ENCODE peak calls at places on chromosomes 2 and 18, in seven cellular contexts. L is tibial artery, E is GM23248, A is PC-9, T is A549, M is ascending aorta, J is fibroblast of lung. K is an unnamed sample.

GRCh38 chr2:229922449-229923386 is at the start of gene FBXO36:
- DNase-seq in L (no peak), J (peak; percentile 64), E (peak; percentile 94), T (peak; percentile 37), M (peak; percentile 92), A (no peak), K (peak; percentile 75)

GRCh38 chr2:213411582-213412289 is 127.5 kb downstream of the SPAG16 start:
- DNase-seq in E (no peak), L (no peak), T (no peak), A (peak; percentile 3), J (no peak), M (no peak), K (no peak)

GRCh38 chr2:43041167-43041566 is 185.2 kb downstream of the ZFP36L2 start:
- DNase-seq in M (no peak), T (no peak), L (no peak), J (peak; percentile 53), E (no peak), A (peak; percentile 64), K (no peak)

GRCh38 chr2:86584164-86584913 is 21.1 kb upstream of the CHMP3 start:
- DNase-seq in J (peak; percentile 56), A (no peak), E (peak; percentile 42), T (no peak), L (no peak), M (no peak), K (no peak)

GRCh38 chr18:62071071-62071470 is 115.8 kb downstream of the PIGN start:
- DNase-seq in A (no peak), L (no peak), T (no peak), M (no peak), J (peak; percentile 9), E (no peak), K (no peak)

GRCh38 chr2:189860161-189860560 is 75.9 kb downstream of the PMS1 start:
- DNase-seq in L (no peak), M (no peak), J (no peak), T (no peak), A (no peak), E (no peak), K (no peak)

GRCh38 chr2:75582840-75583239 is 22.1 kb upstream of the EVA1A start:
- DNase-seq in A (no peak), T (no peak), E (peak; percentile 33), J (peak; percentile 48), M (no peak), L (no peak), K (no peak)

GRCh38 chr2:120059483-120059882 is 46.6 kb downstream of the EPB41L5 start:
- DNase-seq in M (no peak), E (no peak), T (no peak), A (no peak), L (no peak), J (no peak), K (no peak)

GRCh38 chr2:241229563-241230401 is 41.3 kb downstream of the ANO7 start:
- DNase-seq in E (no peak), M (no peak), J (no peak), A (no peak), L (no peak), T (no peak), K (no peak)

GRCh38 chr18:25233582-25234362 is 118.2 kb downstream of the ZNF521 start:
- DNase-seq in E (peak; percentile 78), J (peak; percentile 62), L (no peak), M (no peak), T (no peak), A (no peak), K (no peak)

GRCh38 chr2:207039225-207039624 is 99.9 kb downstream of the CPO start:
- DNase-seq in L (no peak), J (no peak), A (no peak), E (no peak), T (no peak), M (no peak), K (no peak)

GRCh38 chr2:228600265-228600664 is 418.8 kb upstream of the SPHKAP start:
- DNase-seq in L (no peak), E (peak; percentile 96), T (no peak), A (no peak), M (no peak), J (peak; percentile 86), K (no peak)

GRCh38 chr2:220473611-220474010 is 846.2 kb downstream of the SLC4A3 start:
- DNase-seq in E (peak; percentile 61), A (no peak), J (peak; percentile 17), L (no peak), T (no peak), M (no peak), K (no peak)

GRCh38 chr18:23837591-23837990 is 148.3 kb downstream of the LAMA3 start:
- DNase-seq in T (no peak), M (no peak), E (peak; percentile 92), A (no peak), L (no peak), J (peak; percentile 90), K (no peak)

GRCh38 chr2:27502149-27502548 is 5.5 kb downstream of the GCKR start:
- DNase-seq in E (peak; percentile 66), J (peak; percentile 41), L (no peak), M (no peak), A (no peak), T (no peak), K (no peak)

GRCh38 chr18:55487997-55488396 is 100.0 kb downstream of the TCF4 start:
- DNase-seq in J (no peak), T (no peak), L (no peak), A (no peak), E (no peak), M (no peak), K (no peak)

GRCh38 chr2:197806317-197806633 is 1.9 kb downstream of the PLCL1 start:
- DNase-seq in T (no peak), L (no peak), A (no peak), E (peak; percentile 27), M (no peak), J (no peak), K (no peak)

DNA sequence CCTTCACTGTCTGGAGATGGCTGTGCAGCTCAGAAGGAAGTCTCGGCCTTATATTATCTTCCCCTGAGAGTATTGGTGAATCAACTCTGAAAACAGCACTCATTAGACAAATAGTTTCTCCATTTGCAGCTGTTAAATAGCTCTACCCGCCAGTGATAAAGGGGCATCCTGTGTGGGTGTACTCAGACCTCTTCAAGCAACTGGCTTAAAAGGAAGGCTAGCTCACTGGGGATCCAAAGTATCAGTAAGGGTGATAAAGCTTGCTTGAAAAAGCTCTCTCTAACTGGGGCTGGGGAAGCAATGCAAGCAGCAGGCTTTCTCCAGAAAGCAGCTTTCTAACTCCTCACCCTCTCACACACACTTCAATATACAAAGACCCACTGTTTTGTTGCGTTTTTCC is 64.9 kb upstream of the PSMD14 start:
- DNase-seq in T (no peak), J (no peak), L (no peak), M (no peak), A (no peak), E (no peak), K (no peak)
- H3K4me1 ChIP-seq in T (peaks cover under 1% of the 10 kb centered on the region), J (no peaks in the 10 kb centered on the region), L (no peaks in the 10 kb centered on the region), M (no peaks in the 10 kb centered on the region), A (peaks cover 13% of the 10 kb centered on the region), E (no peaks in the 10 kb centered on the region), K (no peaks in the 10 kb centered on the region)

GRCh38 chr2:62216616-62217015 is 20.7 kb downstream of the B3GNT2 start:
- DNase-seq in T (no peak), E (peak; percentile 95), M (peak; percentile 79), L (peak; percentile 75), A (no peak), J (peak; percentile 84), K (no peak)

GRCh38 chr2:62217980-62218379 is 22.1 kb downstream of the B3GNT2 start:
- DNase-seq in A (no peak), E (peak; percentile 81), T (no peak), M (peak; percentile 12), J (peak; percentile 71), L (no peak), K (no peak)

GRCh38 chr2:62216113-62216512 is 20.2 kb downstream of the B3GNT2 start:
- DNase-seq in J (no peak), A (no peak), L (no peak), M (no peak), T (no peak), E (peak; percentile 20), K (no peak)

GRCh38 chr2:62217421-62217820 is 21.5 kb downstream of the B3GNT2 start:
- DNase-seq in M (peak; percentile 60), E (no peak), L (no peak), A (no peak), J (no peak), T (no peak), K (no peak)

DNA sequence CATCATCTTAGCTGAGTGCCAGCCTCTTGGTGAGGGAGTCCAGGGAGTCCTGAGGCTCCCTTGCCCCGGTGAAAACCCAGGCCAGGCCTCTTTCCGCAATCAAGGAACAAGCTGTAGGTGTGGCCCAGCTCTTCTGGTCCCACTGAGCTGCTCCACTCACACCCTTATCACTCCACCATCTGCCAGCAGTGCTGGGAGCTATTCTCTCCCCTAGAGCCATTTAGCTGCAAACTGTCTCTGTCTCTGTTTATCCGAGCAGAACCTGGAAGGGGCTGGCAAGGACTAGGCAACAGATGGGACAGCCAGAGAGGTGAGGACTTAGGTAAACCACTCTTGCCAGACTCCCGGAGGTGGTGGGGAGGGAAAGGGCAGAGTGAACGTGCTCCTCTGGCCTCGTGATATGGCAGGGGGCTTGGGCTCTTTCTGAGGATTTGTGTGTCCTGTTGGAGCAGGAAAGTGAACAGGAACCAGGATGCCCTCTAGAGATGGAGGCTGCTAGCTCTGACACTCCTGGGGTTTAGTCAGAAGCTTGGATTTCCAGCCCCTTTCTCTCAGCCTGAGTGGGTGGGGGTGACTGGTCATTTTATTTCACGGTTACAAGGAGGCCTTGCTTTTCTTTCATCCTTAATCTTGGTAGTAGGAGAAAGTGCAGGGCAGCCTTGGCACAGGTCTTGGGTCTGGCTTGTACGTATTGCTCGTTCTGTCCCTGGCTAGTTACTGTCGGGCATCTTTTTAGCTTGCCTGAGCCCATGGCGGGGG is 19.6 kb downstream of the B3GNT2 start:
- DNase-seq in T (no peak), J (peak; percentile 58), A (no peak), L (no peak), E (peak; percentile 75), M (peak; percentile 57), K (no peak)
- H3K27ac ChIP-seq in T (no peak overlapping the region), J (no peak overlapping the region), A (no peak overlapping the region), L (peak overlapping the region; percentile 70), E (peak overlapping the region; percentile 87), M (peak overlapping the region; percentile 43), K (peak overlapping the region; percentile 74)

DNA sequence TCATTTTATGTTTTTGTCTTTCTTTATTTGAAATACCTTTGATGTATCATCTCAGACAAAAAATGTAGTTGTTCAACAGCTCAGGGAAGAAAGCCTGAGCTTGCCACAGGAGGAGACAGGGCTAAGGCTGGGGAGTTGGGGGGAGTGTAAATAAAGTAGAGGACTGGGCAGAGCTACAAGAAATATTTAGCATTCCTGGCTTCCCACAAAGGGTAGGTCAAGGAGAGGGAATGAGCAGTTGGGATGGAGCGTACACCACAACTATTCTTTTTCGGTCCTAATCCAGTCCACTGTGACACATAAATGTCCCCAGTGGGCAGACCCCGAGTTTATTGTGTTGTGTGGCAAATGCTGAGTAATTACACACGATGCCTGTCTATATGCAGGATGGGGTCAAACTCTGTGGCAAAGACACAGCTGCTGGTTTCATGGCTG is 97.1 kb upstream of the CDC42EP3 start:
- DNase-seq in L (peak; percentile 74), J (peak; percentile 98), M (peak; percentile 80), E (peak; percentile 94), A (peak; percentile 75), T (peak; percentile 53), K (no peak)
- H3K4me1 ChIP-seq in L (no peaks in the 10 kb centered on the region), J (peaks cover 21% of the 10 kb centered on the region), M (peaks cover 25% of the 10 kb centered on the region), E (peaks cover 90% of the 10 kb centered on the region), A (peaks cover 42% of the 10 kb centered on the region), T (peaks cover 71% of the 10 kb centered on the region), K (peaks cover 12% of the 10 kb centered on the region)

DNA sequence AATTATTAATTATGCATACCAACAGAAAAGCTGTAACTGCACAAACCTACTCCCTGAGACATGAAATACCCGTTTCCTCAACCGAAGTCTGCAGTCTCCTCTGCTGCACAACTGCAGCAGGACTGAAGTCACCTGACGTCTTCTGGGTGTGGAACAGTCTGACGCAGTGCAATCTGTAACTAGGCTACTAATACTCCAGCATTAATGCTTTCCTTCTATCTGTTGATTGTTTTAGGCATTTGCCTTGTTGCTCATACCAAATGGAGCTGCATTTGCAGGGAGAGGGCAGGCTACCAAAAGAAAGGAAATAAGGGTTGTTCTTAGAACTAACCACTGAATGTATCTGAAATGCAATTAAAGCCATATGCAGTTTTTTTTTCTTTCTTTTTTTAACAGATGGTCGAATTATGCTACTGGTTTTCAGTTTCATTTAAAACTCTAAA is 40.1 kb downstream of the RTN4 start:
- DNase-seq in E (peak; percentile 87), J (peak; percentile 46), A (no peak), T (peak; percentile 26), L (peak; percentile 72), M (no peak), K (no peak)
- H3K27ac ChIP-seq in E (peak overlapping the region; percentile 61), J (peak overlapping the region; percentile 15), A (peak overlapping the region; percentile 14), T (peak overlapping the region; percentile 1), L (peak overlapping the region; percentile 38), M (no peak overlapping the region), K (peak overlapping the region; percentile 65)

K was measured in esophagus squamous epithelium.